ENCODE peak calls at places on chromosomes 1 and 21, in nine cellular contexts. One of them, this sample, is unnamed.

GRCh38 chr21:41169701-41170100 is 1.7 kb downstream of the BACE2 start:
- DNase-seq in NCI-H1092: no peak
- DNase-seq in naive thymus-derived CD8-positive, alpha-beta T cell: no peak
- DNase-seq in ELF-1: no peak
- DNase-seq in AML-193: no peak
- DNase-seq in cardiac muscle cell: peak; percentile 16
- DNase-seq in EL: no peak
- DNase-seq in fibroblast of the conjunctiva: no peak
- DNase-seq in fibroblast of the aortic adventitia: peak; percentile 60
- DNase-seq in this sample: no peak

GRCh38 chr1:200738348-200738732 is 353 bp upstream of the CAMSAP2 start:
- DNase-seq in NCI-H1092: no peak
- DNase-seq in cardiac muscle cell: peak; percentile 14
- DNase-seq in ELF-1: no peak
- DNase-seq in fibroblast of the conjunctiva: no peak
- DNase-seq in EL: no peak
- DNase-seq in naive thymus-derived CD8-positive, alpha-beta T cell: no peak
- DNase-seq in fibroblast of the aortic adventitia: peak; percentile 91
- DNase-seq in AML-193: no peak
- DNase-seq in this sample: no peak

GRCh38 chr1:176993587-176993986 is 170.9 kb downstream of the ASTN1 start:
- DNase-seq in AML-193: no peak
- DNase-seq in naive thymus-derived CD8-positive, alpha-beta T cell: no peak
- DNase-seq in ELF-1: no peak
- DNase-seq in NCI-H1092: no peak
- DNase-seq in EL: no peak
- DNase-seq in fibroblast of the conjunctiva: no peak
- DNase-seq in fibroblast of the aortic adventitia: no peak
- DNase-seq in cardiac muscle cell: no peak
- DNase-seq in this sample: no peak

GRCh38 chr1:11685210-11685752 is 4.3 kb upstream of the MAD2L2 start:
- DNase-seq in AML-193: no peak
- DNase-seq in EL: no peak
- DNase-seq in naive thymus-derived CD8-positive, alpha-beta T cell: no peak
- DNase-seq in fibroblast of the conjunctiva: no peak
- DNase-seq in NCI-H1092: no peak
- DNase-seq in ELF-1: no peak
- DNase-seq in cardiac muscle cell: no peak
- DNase-seq in fibroblast of the aortic adventitia: no peak
- DNase-seq in this sample: no peak

GRCh38 chr1:242747233-242747632 is 222.7 kb upstream of the PLD5 start:
- DNase-seq in fibroblast of the aortic adventitia: no peak
- DNase-seq in naive thymus-derived CD8-positive, alpha-beta T cell: no peak
- DNase-seq in ELF-1: no peak
- DNase-seq in fibroblast of the conjunctiva: no peak
- DNase-seq in AML-193: no peak
- DNase-seq in cardiac muscle cell: no peak
- DNase-seq in NCI-H1092: no peak
- DNase-seq in EL: no peak
- DNase-seq in this sample: no peak

GRCh38 chr1:228285661-228286504 is 78.0 kb downstream of the OBSCN start:
- DNase-seq in EL: no peak
- DNase-seq in AML-193: no peak
- DNase-seq in cardiac muscle cell: no peak
- DNase-seq in fibroblast of the conjunctiva: no peak
- DNase-seq in naive thymus-derived CD8-positive, alpha-beta T cell: no peak
- DNase-seq in fibroblast of the aortic adventitia: no peak
- DNase-seq in ELF-1: no peak
- DNase-seq in NCI-H1092: no peak
- DNase-seq in this sample: no peak

GRCh38 chr1:55378582-55378981 is 163.4 kb upstream of the USP24 start:
- DNase-seq in fibroblast of the conjunctiva: no peak
- DNase-seq in cardiac muscle cell: peak; percentile 46
- DNase-seq in naive thymus-derived CD8-positive, alpha-beta T cell: no peak
- DNase-seq in fibroblast of the aortic adventitia: peak; percentile 47
- DNase-seq in ELF-1: peak; percentile 75
- DNase-seq in EL: no peak
- DNase-seq in NCI-H1092: no peak
- DNase-seq in AML-193: no peak
- DNase-seq in this sample: no peak

GRCh38 chr1:228009828-228010775 is 3.3 kb downstream of the WNT3A start:
- DNase-seq in AML-193: no peak
- DNase-seq in naive thymus-derived CD8-positive, alpha-beta T cell: peak; percentile 14
- DNase-seq in ELF-1: no peak
- DNase-seq in NCI-H1092: peak; percentile 27
- DNase-seq in fibroblast of the aortic adventitia: no peak
- DNase-seq in cardiac muscle cell: no peak
- DNase-seq in EL: no peak
- DNase-seq in fibroblast of the conjunctiva: no peak
- DNase-seq in this sample: no peak

GRCh38 chr1:43835141-43836021 is 98.2 kb upstream of the ARTN start:
- DNase-seq in cardiac muscle cell: peak; percentile 91
- DNase-seq in fibroblast of the conjunctiva: peak; percentile 30
- DNase-seq in AML-193: peak; percentile 83
- DNase-seq in ELF-1: peak; percentile 36
- DNase-seq in fibroblast of the aortic adventitia: peak; percentile 88
- DNase-seq in EL: peak; percentile 99
- DNase-seq in naive thymus-derived CD8-positive, alpha-beta T cell: no peak
- DNase-seq in NCI-H1092: no peak
- DNase-seq in this sample: peak; percentile 6

GRCh38 chr1:21511579-21512522 is 2.6 kb downstream of the ALPL start:
- DNase-seq in fibroblast of the conjunctiva: peak; percentile 89
- DNase-seq in AML-193: no peak
- DNase-seq in NCI-H1092: no peak
- DNase-seq in naive thymus-derived CD8-positive, alpha-beta T cell: no peak
- DNase-seq in EL: peak; percentile 90
- DNase-seq in ELF-1: peak; percentile 38
- DNase-seq in fibroblast of the aortic adventitia: peak; percentile 97
- DNase-seq in cardiac muscle cell: peak; percentile 98
- DNase-seq in this sample: no peak

GRCh38 chr1:226121587-226122400 is 59.3 kb downstream of the H3-3A start:
- DNase-seq in EL: peak; percentile 55
- DNase-seq in naive thymus-derived CD8-positive, alpha-beta T cell: peak; percentile 68
- DNase-seq in fibroblast of the conjunctiva: no peak
- DNase-seq in cardiac muscle cell: peak; percentile 52
- DNase-seq in ELF-1: peak; percentile 85
- DNase-seq in NCI-H1092: peak; percentile 72
- DNase-seq in fibroblast of the aortic adventitia: no peak
- DNase-seq in AML-193: peak; percentile 33
- DNase-seq in this sample: peak; percentile 64

GRCh38 chr1:5904551-5904950 is 87.7 kb downstream of the NPHP4 start:
- DNase-seq in naive thymus-derived CD8-positive, alpha-beta T cell: no peak
- DNase-seq in ELF-1: no peak
- DNase-seq in NCI-H1092: no peak
- DNase-seq in AML-193: no peak
- DNase-seq in cardiac muscle cell: no peak
- DNase-seq in EL: no peak
- DNase-seq in fibroblast of the conjunctiva: no peak
- DNase-seq in fibroblast of the aortic adventitia: no peak
- DNase-seq in this sample: no peak

GRCh38 chr1:162193815-162194214 is 124.3 kb downstream of the NOS1AP start:
- DNase-seq in ELF-1: no peak
- DNase-seq in AML-193: no peak
- DNase-seq in NCI-H1092: peak; percentile 62
- DNase-seq in fibroblast of the aortic adventitia: no peak
- DNase-seq in fibroblast of the conjunctiva: no peak
- DNase-seq in cardiac muscle cell: no peak
- DNase-seq in naive thymus-derived CD8-positive, alpha-beta T cell: no peak
- DNase-seq in EL: no peak
- DNase-seq in this sample: no peak

GRCh38 chr1:81111818-81112217 is 688.9 kb upstream of the ADGRL2 start:
- DNase-seq in cardiac muscle cell: peak; percentile 63
- DNase-seq in NCI-H1092: no peak
- DNase-seq in fibroblast of the conjunctiva: no peak
- DNase-seq in naive thymus-derived CD8-positive, alpha-beta T cell: no peak
- DNase-seq in fibroblast of the aortic adventitia: peak; percentile 59
- DNase-seq in AML-193: no peak
- DNase-seq in ELF-1: no peak
- DNase-seq in EL: peak; percentile 42
- DNase-seq in this sample: no peak

GRCh38 chr1:154572433-154573167 is 5.0 kb downstream of the CHRNB2 start:
- DNase-seq in fibroblast of the aortic adventitia: no peak
- DNase-seq in cardiac muscle cell: no peak
- DNase-seq in fibroblast of the conjunctiva: no peak
- DNase-seq in EL: no peak
- DNase-seq in AML-193: no peak
- DNase-seq in NCI-H1092: no peak
- DNase-seq in ELF-1: peak; percentile 36
- DNase-seq in naive thymus-derived CD8-positive, alpha-beta T cell: no peak
- DNase-seq in this sample: no peak